ENCODE peak calls at places on chromosomes 12 and 14, in nine cellular contexts. I, D, E, F, P, R, A, T and Y are unnamed samples.

GRCh38 chr12:38907171-38907923 is 2.0 kb upstream of the CPNE8 start:
- DNase-seq in I (no peak), D (no peak), E (no peak), F (no peak), P (no peak), R (no peak), A (no peak), T (no peak), Y (no peak)

GRCh38 chr12:48978741-48979601 is 849 bp downstream of the WNT1 start:
- DNase-seq in I (no peak), D (no peak), E (no peak), F (no peak), P (peak; percentile 30), R (no peak), A (no peak), T (no peak), Y (no peak)

GRCh38 chr14:51369814-51370213 is 129.8 kb downstream of the TMX1 start:
- DNase-seq in I (no peak), D (no peak), E (peak; percentile 15), F (no peak), P (no peak), R (no peak), A (no peak), T (no peak), Y (no peak)

GRCh38 chr14:91349481-91350074 is 68.0 kb downstream of the CCDC88C start:
- DNase-seq in I (no peak), D (no peak), E (no peak), F (no peak), P (no peak), R (no peak), A (no peak), T (no peak), Y (peak; percentile 70)

GRCh38 chr12:121167232-121167820 is 34.6 kb downstream of the P2RX7 start:
- DNase-seq in I (peak; percentile 20), D (no peak), E (no peak), F (no peak), P (no peak), R (peak; percentile 67), A (no peak), T (no peak), Y (no peak)

GRCh38 chr14:94449930-94450329 is 2.7 kb downstream of the SERPINA11 start:
- DNase-seq in I (no peak), D (no peak), E (no peak), F (no peak), P (no peak), R (no peak), A (no peak), T (no peak), Y (no peak)

GRCh38 chr14:79395061-79395460 is 816.2 kb downstream of the DIO2 start:
- DNase-seq in I (no peak), D (no peak), E (no peak), F (peak; percentile 73), P (no peak), R (peak; percentile 21), A (no peak), T (no peak), Y (no peak)

GRCh38 chr12:53324113-53324778 is 2.8 kb upstream of the AAAS start:
- DNase-seq in I (no peak), D (no peak), E (peak; percentile 33), F (no peak), P (peak; percentile 64), R (no peak), A (no peak), T (no peak), Y (peak; percentile 30)

GRCh38 chr14:23094666-23095195 is at the start of gene ACIN1:
- DNase-seq in I (peak; percentile 97), D (peak; percentile 23), E (no peak), F (peak; percentile 87), P (peak; percentile 96), R (peak; percentile 92), A (peak; percentile 99), T (peak; percentile 40), Y (no peak)

GRCh38 chr14:73241481-73242165 is 4.3 kb downstream of the PAPLN start:
- DNase-seq in I (no peak), D (no peak), E (no peak), F (no peak), P (no peak), R (no peak), A (no peak), T (no peak), Y (peak; percentile 36)

DNA sequence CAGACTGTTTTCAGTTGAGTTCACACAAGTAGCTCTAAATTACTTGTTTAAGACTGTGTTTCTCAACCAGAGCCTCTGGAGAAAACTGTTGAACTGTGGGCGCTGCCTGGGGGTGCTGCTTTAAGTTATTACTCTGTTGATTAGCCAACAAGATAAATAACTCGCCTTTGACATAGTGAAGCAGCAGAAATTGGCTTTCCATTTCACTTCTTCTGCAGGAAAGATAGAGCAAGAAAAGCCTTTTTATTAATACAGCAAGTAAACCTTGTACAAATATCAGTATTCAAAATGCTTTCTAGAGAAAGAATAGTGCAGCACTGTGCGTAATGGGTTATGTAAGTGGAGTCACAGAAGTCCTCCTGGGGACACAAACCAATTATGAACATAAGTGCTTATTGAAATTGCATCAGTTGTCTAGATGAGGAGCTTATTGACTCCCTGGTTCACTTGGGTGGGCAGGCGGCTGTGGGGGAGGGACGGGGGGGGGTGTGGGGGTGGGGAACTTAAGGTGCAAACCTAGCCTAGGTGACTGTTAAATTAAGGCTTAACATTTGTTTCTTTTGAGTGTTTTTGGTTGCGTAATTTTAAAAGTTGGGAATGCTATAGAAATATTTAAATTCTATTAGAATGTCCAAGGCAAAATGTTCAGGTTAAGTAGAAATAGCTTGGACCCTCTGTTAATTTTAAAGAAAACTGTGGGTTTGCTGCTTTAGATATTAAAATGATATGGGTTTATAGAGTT is 6.3 kb downstream of the FRS2 start:
- DNase-seq in I (no peak), D (no peak), E (no peak), F (no peak), P (no peak), R (peak; percentile 33), A (no peak), T (no peak), Y (no peak)
- H3K4me3 ChIP-seq in I (no peak overlapping the region), D (peak overlapping the region; percentile 39), E (no peak overlapping the region), F (no peak overlapping the region), P (peak overlapping the region; percentile 11), R (no peak overlapping the region), A (no peak overlapping the region), T (peak overlapping the region; percentile 51), Y (no peak overlapping the region)

DNA sequence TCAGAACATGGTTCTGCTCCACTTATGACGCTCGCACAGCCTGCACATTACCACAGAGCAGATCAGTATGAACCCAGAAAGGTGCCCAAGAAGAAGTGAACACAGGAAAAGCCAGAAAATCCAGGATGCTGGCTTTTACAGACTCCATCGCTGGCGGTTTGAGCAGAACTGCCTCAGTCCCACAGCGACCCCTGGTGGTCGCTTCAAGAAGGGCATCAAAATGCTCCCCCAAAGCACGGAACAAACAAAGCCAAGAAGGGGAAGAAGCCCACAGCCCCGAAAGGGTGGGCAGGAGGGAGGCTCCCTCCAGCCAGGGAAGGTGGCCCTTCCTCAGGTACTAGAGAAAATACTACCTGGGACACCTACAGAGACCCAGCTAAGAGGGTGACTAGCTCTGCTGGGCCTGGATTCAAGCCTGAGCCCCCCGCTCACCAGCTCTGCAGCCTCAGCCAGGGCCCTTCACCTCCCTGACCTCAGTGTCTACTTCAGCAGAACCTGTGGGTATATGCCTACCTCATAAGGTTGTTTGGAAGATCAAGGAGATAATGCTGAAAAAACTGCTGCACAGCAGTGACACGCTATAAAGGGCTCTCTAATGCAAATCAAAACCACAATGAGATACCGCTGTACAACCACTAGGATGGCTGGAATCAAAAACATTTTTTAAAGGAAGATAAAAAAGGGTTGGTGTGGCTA is 98.1 kb downstream of the NCOR2 start:
- DNase-seq in I (peak; percentile 60), D (no peak), E (no peak), F (no peak), P (peak; percentile 64), R (peak; percentile 23), A (peak; percentile 13), T (no peak), Y (no peak)
- H3K4me1 ChIP-seq in I (no peaks in the 10 kb centered on the region), D (no peaks in the 10 kb centered on the region), E (no peaks in the 10 kb centered on the region), F (peaks cover 3% of the 10 kb centered on the region), P (peaks cover under 1% of the 10 kb centered on the region), R (no peaks in the 10 kb centered on the region), A (peaks cover 6% of the 10 kb centered on the region), T (peaks cover 9% of the 10 kb centered on the region), Y (peaks cover 30% of the 10 kb centered on the region)

GRCh38 chr14:74950795-74951442 is 4.5 kb downstream of the PGF start:
- DNase-seq in I (no peak), D (no peak), E (no peak), F (no peak), P (no peak), R (no peak), A (no peak), T (no peak), Y (no peak)
- H3K4me3 ChIP-seq in I (no peak overlapping the region), D (no peak overlapping the region), E (no peak overlapping the region), F (no peak overlapping the region), P (no peak overlapping the region), R (no peak overlapping the region), A (peak overlapping the region; percentile 14), T (no peak overlapping the region), Y (no peak overlapping the region)

DNA sequence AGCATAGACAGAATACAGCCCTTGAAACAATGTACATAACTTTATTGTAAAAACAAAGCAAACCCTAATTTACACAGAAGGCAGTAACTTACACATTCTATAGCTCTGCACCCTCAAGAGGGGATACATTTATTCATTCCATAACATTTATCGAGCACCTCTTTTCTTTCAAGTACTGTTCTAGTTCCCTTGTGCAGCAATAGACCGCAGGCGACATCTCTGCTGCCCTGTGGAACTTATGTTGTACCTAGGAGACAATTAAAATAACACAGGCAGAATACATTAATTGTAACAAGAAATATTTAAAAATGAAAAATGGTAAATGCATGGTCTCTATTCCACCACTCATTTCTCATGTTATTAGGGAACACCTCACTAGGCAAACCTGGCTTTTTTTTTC is 1.4 kb upstream of the ARHGDIB start:
- DNase-seq in I (no peak), D (no peak), E (no peak), F (no peak), P (no peak), R (no peak), A (no peak), T (no peak), Y (no peak)
- H3K4me1 ChIP-seq in I (no peaks in the 10 kb centered on the region), D (peaks cover 17% of the 10 kb centered on the region), E (peaks cover 4% of the 10 kb centered on the region), F (peaks cover 5% of the 10 kb centered on the region), P (no peaks in the 10 kb centered on the region), R (no peaks in the 10 kb centered on the region), A (peaks cover 21% of the 10 kb centered on the region), T (peaks cover 43% of the 10 kb centered on the region), Y (peaks cover 39% of the 10 kb centered on the region)

GRCh38 chr12:718756-719138 is 33.6 kb upstream of the WNK1 start:
- DNase-seq in I (no peak), D (no peak), E (no peak), F (no peak), P (no peak), R (no peak), A (no peak), T (no peak), Y (no peak)
- H3K4me3 ChIP-seq in I (no peak overlapping the region), D (peak overlapping the region; percentile 38), E (no peak overlapping the region), F (no peak overlapping the region), P (no peak overlapping the region), R (no peak overlapping the region), A (no peak overlapping the region), T (peak overlapping the region; percentile 59), Y (no peak overlapping the region)

DNA sequence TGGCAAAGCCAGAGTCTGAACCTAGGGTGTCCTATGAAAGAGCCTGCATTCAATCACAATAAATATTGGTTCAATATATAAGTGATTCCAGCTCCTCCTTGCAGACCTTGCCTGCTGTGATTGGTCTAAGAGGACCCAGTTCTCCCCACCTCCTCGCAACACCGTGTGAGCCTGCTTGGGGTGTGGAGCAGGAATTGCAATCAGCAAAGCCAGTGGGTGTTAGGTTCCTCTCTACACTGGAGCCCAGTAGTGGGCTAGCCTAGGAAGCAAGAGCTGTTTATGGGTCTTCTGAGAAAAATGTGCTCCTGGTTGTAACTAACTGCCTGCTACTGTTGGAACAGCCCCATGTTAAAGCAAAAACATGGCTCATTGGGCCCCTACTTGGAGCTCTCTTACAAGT is 3.5 kb upstream of the SELPLG start:
- DNase-seq in I (no peak), D (no peak), E (no peak), F (no peak), P (no peak), R (no peak), A (no peak), T (no peak), Y (no peak)
- H3K4me1 ChIP-seq in I (peaks cover 6% of the 10 kb centered on the region), D (peaks cover 15% of the 10 kb centered on the region), E (no peaks in the 10 kb centered on the region), F (peaks cover 4% of the 10 kb centered on the region), P (peaks cover 55% of the 10 kb centered on the region), R (peaks cover 38% of the 10 kb centered on the region), A (peaks cover 21% of the 10 kb centered on the region), T (peaks cover 29% of the 10 kb centered on the region), Y (peaks cover 39% of the 10 kb centered on the region)